ENCODE peak calls at places on chromosomes 12 and 14, in five cellular contexts. N, G, H, P and C are unnamed samples. For H3K4me1, the result is how much of the 10 kb centered on the place peaks cover.

GRCh38 chr12:111580737-111581136 is 18.4 kb downstream of the ATXN2 start:
- DNase-seq in N (no peak), G (no peak), H (no peak), P (no peak), C (no peak)

GRCh38 chr12:121443193-121443829 is 43.4 kb downstream of the RNF34 start:
- DNase-seq in N (peak), G (peak), H (peak), P (peak), C (peak)

GRCh38 chr14:73723799-73724621 is 9.8 kb upstream of the PNMA1 start:
- DNase-seq in N (no peak), G (no peak), H (no peak), P (no peak), C (peak)

GRCh38 chr12:98754095-98754494 is 109.0 kb downstream of the APAF1 start:
- DNase-seq in N (peak), G (no peak), H (no peak), P (no peak), C (no peak)

GRCh38 chr12:115313929-115314328 is 630.0 kb upstream of the TBX3 start:
- DNase-seq in N (no peak), G (no peak), H (no peak), P (no peak), C (no peak)

GRCh38 chr12:116672842-116673516 is 64.9 kb downstream of the SPRING1 start:
- DNase-seq in N (no peak), G (no peak), H (no peak), P (no peak), C (no peak)

GRCh38 chr12:31005944-31006361 is 67.7 kb upstream of the DDX11 start:
- DNase-seq in N (no peak), G (peak), H (no peak), P (peak), C (no peak)

GRCh38 chr12:94126067-94126466 is 22.3 kb upstream of the PLXNC1 start:
- DNase-seq in N (no peak), G (no peak), H (no peak), P (no peak), C (no peak)

DNA sequence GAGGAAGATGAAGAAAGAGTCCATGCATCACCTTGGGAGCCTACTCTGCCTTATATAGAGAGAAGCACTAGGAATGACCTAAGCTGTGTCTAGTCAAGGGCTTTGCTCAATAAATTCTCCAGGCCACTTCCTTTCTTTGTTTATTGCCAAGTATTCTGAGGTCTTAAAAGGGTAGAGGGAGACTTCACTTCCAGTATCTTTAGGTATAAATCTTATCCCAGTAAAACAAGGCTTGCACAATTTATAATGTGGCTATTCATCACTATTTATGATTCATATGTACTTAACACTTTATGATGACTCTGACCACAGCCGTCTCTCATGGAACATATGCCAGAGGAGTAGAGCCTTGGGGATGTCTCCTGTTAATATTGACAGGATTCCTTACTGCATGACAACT is 85.1 kb upstream of the ARHGAP5 start:
- DNase-seq in N (no peak), G (no peak), H (no peak), P (no peak), C (no peak)
- H3K4me1 ChIP-seq in N (under half), G (under half), H (under half), P (under half), C (under half)

GRCh38 chr12:43480591-43480990 is 71.4 kb downstream of the ADAMTS20 start:
- DNase-seq in N (no peak), G (no peak), H (no peak), P (no peak), C (no peak)

DNA sequence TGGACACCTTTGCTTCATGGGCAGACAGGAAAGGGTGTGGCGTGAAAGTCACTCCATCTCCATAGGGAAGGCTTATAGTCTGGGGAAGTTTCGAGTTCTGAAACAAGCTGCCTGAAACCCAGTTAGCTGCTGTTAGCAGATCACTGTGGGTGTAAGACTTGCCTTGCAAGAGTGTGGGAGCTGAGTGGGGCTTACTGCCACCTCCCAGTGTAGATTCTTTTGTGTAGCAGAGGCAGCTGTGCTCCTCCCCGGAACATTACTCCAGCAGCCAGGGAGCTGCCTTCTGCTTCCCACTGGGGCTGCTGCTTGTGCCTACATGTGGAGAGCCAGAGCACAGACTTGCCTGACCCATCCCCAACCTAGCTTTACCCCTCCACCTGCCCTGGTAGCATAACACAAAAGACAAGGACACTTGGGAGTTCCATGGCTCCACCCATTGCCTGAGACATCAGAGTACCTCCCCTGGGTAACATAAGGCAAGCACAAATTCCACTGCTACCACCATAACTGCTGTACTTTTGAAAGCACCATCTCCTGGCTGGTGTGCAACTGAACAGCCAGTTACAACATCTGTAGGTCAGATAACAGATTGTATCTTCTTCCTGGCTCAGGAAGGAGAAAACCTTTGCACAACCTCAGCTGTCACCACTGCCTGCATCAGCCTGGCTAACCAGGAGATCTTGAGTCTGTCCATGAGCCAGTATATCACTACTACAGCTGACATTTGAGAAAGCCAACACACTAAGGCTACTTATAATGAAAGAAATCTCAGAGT is 69.5 kb downstream of the ADAMTS20 start:
- DNase-seq in N (no peak), G (no peak), H (no peak), P (no peak), C (no peak)
- TF ChIP-seq POLR2AphosphoS5 in N (no peak), G (no peak), H (no peak), P (no peak), C (no peak)

GRCh38 chr14:59317346-59317745 is 128.9 kb downstream of the DAAM1 start:
- DNase-seq in N (no peak), G (no peak), H (no peak), P (no peak), C (no peak)
- H3K27ac ChIP-seq in N (no peak), G (no peak), H (no peak), P (no peak), C (no peak)

GRCh38 chr14:69047255-69047654 is 68.2 kb upstream of the ACTN1 start:
- DNase-seq in N (no peak), G (no peak), H (no peak), P (no peak), C (no peak)

GRCh38 chr14:69046468-69046867 is 67.4 kb upstream of the ACTN1 start:
- DNase-seq in N (no peak), G (no peak), H (peak), P (no peak), C (no peak)

GRCh38 chr14:69044965-69045555 is 66.0 kb upstream of the ACTN1 start:
- DNase-seq in N (no peak), G (no peak), H (no peak), P (no peak), C (no peak)

GRCh38 chr14:69044296-69044695 is 65.2 kb upstream of the ACTN1 start:
- DNase-seq in N (no peak), G (no peak), H (no peak), P (no peak), C (no peak)

GRCh38 chr14:69045857-69046351 is 66.8 kb upstream of the ACTN1 start:
- DNase-seq in N (no peak), G (no peak), H (no peak), P (no peak), C (peak)
- H3K4me1 ChIP-seq in N (under half), G (under half), H (half or more), P (half or more), C (under half)

GRCh38 chr14:67911506-67911905 is 91.9 kb downstream of the RAD51B start:
- DNase-seq in N (no peak), G (no peak), H (no peak), P (no peak), C (no peak)
- TF ChIP-seq POLR2AphosphoS5 in N (no peak), G (no peak), H (no peak), P (no peak), C (no peak)

DNA sequence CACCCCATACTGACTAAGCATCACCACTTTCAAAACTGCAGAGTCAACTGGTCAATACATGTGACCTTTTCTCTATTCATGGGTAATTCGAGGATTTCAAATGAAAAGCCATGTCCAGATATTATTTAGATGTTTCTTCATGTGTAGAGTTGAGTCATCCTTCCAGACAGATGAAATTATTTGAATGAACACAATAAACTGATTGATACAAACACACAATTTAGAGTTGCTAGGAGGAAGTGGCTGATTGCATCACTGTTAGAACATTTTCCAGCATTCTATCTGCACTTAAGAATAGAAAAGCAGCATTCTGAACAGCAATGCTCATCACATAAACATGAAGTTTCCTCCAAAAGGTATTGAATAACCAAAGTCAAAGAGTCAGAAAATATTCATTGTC is 273.5 kb upstream of the SOX5 start:
- DNase-seq in N (no peak), G (no peak), H (no peak), P (no peak), C (no peak)
- H3K27ac ChIP-seq in N (no peak), G (no peak), H (no peak), P (peak), C (no peak)

GRCh38 chr14:75470238-75470797 is 42.5 kb downstream of the JDP2 start:
- DNase-seq in N (no peak), G (no peak), H (peak), P (no peak), C (no peak)

GRCh38 chr14:75467763-75468162 is 39.9 kb downstream of the JDP2 start:
- DNase-seq in N (no peak), G (no peak), H (no peak), P (no peak), C (no peak)

GRCh38 chr14:75471059-75471458 is 43.2 kb downstream of the JDP2 start:
- DNase-seq in N (no peak), G (no peak), H (no peak), P (no peak), C (no peak)

GRCh38 chr14:75469164-75469563 is 41.3 kb downstream of the JDP2 start:
- DNase-seq in N (no peak), G (no peak), H (no peak), P (no peak), C (no peak)

DNA sequence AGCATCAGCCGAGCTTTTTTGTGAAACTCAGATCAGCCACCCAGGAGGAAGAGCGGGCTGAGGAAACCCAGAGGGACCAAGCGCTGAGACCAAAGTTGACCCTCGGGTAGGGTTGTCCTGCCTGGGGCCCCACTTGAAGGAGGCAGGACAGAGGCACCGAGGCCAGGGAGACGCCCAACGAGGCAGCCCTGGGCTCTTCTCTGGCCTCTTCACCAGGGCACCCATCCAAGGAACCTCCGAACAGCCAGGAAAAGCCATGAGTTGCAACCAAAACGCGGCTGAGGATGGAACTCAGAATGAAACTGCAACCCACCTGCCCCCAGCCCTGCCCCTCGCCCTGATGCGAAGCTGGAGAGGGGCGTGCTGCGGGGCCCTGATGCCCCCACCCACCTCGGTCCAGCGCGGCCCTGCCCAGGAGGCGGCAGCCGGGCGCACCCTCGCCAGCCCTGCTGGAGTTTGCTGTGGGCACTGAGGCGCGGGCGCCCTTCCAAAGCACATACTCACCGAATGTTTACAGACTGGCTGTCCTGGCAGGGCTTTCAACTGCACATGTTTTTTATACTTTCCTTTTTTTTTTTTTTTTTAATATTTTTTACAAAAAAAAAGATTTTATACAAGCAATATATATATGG is 41.9 kb downstream of the JDP2 start:
- DNase-seq in N (no peak), G (no peak), H (peak), P (no peak), C (no peak)
- H3K4me1 ChIP-seq in N (under half), G (under half), H (under half), P (under half), C (under half)

DNA sequence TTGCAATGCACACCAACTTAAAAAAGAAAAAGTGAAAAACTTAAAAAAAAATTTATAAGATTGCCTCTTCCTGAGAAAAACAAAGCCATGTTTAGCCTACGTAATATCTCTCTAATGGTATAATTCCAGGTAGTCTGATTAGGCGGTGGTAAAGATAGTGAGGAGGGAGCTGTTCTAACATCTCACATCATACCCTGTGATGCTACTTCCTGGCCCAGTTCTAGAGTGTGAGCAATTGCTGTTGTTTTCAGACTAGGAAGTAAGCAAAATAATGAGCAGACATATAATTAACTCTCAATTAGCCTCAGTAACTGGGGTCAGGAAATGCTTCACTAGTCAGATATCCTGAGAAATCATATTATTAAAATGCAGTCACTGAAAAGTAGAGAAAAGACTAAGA is 113.9 kb downstream of the PHLDA1 start:
- DNase-seq in N (no peak), G (no peak), H (no peak), P (no peak), C (no peak)
- TF ChIP-seq POLR2AphosphoS5 in N (no peak), G (no peak), H (no peak), P (no peak), C (no peak)

DNA sequence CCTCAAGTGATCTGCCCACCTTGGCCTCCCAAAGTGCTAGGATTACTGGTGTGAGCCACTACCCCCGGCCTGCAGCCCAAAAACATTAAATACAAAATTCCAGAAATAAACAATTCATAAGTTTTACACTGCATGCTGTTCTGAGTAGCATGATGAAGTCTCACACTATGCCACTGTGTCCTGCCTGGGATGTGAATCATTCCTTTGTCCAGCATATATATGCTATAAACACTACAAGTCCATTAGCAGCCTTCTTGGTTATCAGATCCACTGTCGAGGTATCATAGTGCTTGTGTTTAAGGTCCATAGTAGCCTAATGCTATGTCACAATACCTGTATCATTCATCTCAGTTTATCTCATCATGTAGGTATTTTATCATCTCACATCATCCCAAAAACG is 15.9 kb downstream of the INTS13 start:
- DNase-seq in N (no peak), G (no peak), H (no peak), P (no peak), C (no peak)
- H3K27ac ChIP-seq in N (no peak), G (no peak), H (no peak), P (no peak), C (no peak)

GRCh38 chr12:47819544-47819901 is 180 bp downstream of the HDAC7 start:
- DNase-seq in N (no peak), G (no peak), H (no peak), P (no peak), C (no peak)
- H3K4me1 ChIP-seq in N (half or more), G (half or more), H (half or more), P (half or more), C (half or more)